ENCODE peak calls at places on chromosomes 11 and 22, in ten cellular contexts. One of them, this sample, is unnamed.

GRCh38 chr11:119087747-119088241 is 3.1 kb downstream of the HMBS start:
- DNase-seq in LoVo: no peak
- DNase-seq in activated CD8-positive, alpha-beta memory T cell treated with anti-CD3 and anti-CD28 coated beads, Interleukin-2, amount 10 ng/mL, durations not matched to agents 7 days and 5 days: no peak
- DNase-seq in activated naive CD8-positive, alpha-beta T cell treated with anti-CD3 and anti-CD28 coated beads, Interleukin-2, amount 10 ng/mL, durations not matched to agents 7 days and 5 days: no peak
- DNase-seq in pulmonary artery endothelial cell: no peak
- DNase-seq in NCI-H510A treated with DMSO at 0.1 percent for 48 hours: no peak
- DNase-seq in stomach: no peak
- DNase-seq in T-helper 2 cell: no peak
- DNase-seq in AG04450: no peak
- DNase-seq in iPS DF 6.9: no peak
- DNase-seq in this sample: no peak

GRCh38 chr11:118740892-118741291 is 50.1 kb downstream of the DDX6 start:
- DNase-seq in LoVo: no peak
- DNase-seq in activated CD8-positive, alpha-beta memory T cell treated with anti-CD3 and anti-CD28 coated beads, Interleukin-2, amount 10 ng/mL, durations not matched to agents 7 days and 5 days: no peak
- DNase-seq in activated naive CD8-positive, alpha-beta T cell treated with anti-CD3 and anti-CD28 coated beads, Interleukin-2, amount 10 ng/mL, durations not matched to agents 7 days and 5 days: no peak
- DNase-seq in pulmonary artery endothelial cell: no peak
- DNase-seq in NCI-H510A treated with DMSO at 0.1 percent for 48 hours: no peak
- DNase-seq in stomach: no peak
- DNase-seq in T-helper 2 cell: no peak
- DNase-seq in AG04450: no peak
- DNase-seq in iPS DF 6.9: no peak
- DNase-seq in this sample: no peak

GRCh38 chr11:64208796-64209562 is 2.5 kb downstream of the FERMT3 start:
- DNase-seq in LoVo: no peak
- DNase-seq in activated CD8-positive, alpha-beta memory T cell treated with anti-CD3 and anti-CD28 coated beads, Interleukin-2, amount 10 ng/mL, durations not matched to agents 7 days and 5 days: no peak
- DNase-seq in activated naive CD8-positive, alpha-beta T cell treated with anti-CD3 and anti-CD28 coated beads, Interleukin-2, amount 10 ng/mL, durations not matched to agents 7 days and 5 days: no peak
- DNase-seq in pulmonary artery endothelial cell: no peak
- DNase-seq in NCI-H510A treated with DMSO at 0.1 percent for 48 hours: no peak
- DNase-seq in stomach: no peak
- DNase-seq in T-helper 2 cell: no peak
- DNase-seq in AG04450: no peak
- DNase-seq in iPS DF 6.9: no peak
- DNase-seq in this sample: no peak

GRCh38 chr11:134224710-134225662 is 515 bp downstream of the VPS26B start:
- DNase-seq in LoVo: peak
- DNase-seq in activated CD8-positive, alpha-beta memory T cell treated with anti-CD3 and anti-CD28 coated beads, Interleukin-2, amount 10 ng/mL, durations not matched to agents 7 days and 5 days: peak
- DNase-seq in activated naive CD8-positive, alpha-beta T cell treated with anti-CD3 and anti-CD28 coated beads, Interleukin-2, amount 10 ng/mL, durations not matched to agents 7 days and 5 days: peak
- DNase-seq in pulmonary artery endothelial cell: no peak
- DNase-seq in NCI-H510A treated with DMSO at 0.1 percent for 48 hours: peak
- DNase-seq in stomach: peak
- DNase-seq in T-helper 2 cell: peak
- DNase-seq in AG04450: no peak
- DNase-seq in iPS DF 6.9: no peak
- DNase-seq in this sample: no peak

GRCh38 chr22:37824674-37825641 is 1.8 kb downstream of the GALR3 start:
- DNase-seq in LoVo: no peak
- DNase-seq in activated CD8-positive, alpha-beta memory T cell treated with anti-CD3 and anti-CD28 coated beads, Interleukin-2, amount 10 ng/mL, durations not matched to agents 7 days and 5 days: no peak
- DNase-seq in activated naive CD8-positive, alpha-beta T cell treated with anti-CD3 and anti-CD28 coated beads, Interleukin-2, amount 10 ng/mL, durations not matched to agents 7 days and 5 days: peak
- DNase-seq in pulmonary artery endothelial cell: no peak
- DNase-seq in NCI-H510A treated with DMSO at 0.1 percent for 48 hours: no peak
- DNase-seq in stomach: no peak
- DNase-seq in T-helper 2 cell: no peak
- DNase-seq in AG04450: no peak
- DNase-seq in iPS DF 6.9: no peak
- DNase-seq in this sample: no peak

GRCh38 chr22:44441401-44442185 is 56.4 kb downstream of the RTL6 start:
- DNase-seq in LoVo: no peak
- DNase-seq in activated CD8-positive, alpha-beta memory T cell treated with anti-CD3 and anti-CD28 coated beads, Interleukin-2, amount 10 ng/mL, durations not matched to agents 7 days and 5 days: no peak
- DNase-seq in activated naive CD8-positive, alpha-beta T cell treated with anti-CD3 and anti-CD28 coated beads, Interleukin-2, amount 10 ng/mL, durations not matched to agents 7 days and 5 days: no peak
- DNase-seq in pulmonary artery endothelial cell: no peak
- DNase-seq in NCI-H510A treated with DMSO at 0.1 percent for 48 hours: no peak
- DNase-seq in stomach: no peak
- DNase-seq in T-helper 2 cell: no peak
- DNase-seq in AG04450: no peak
- DNase-seq in iPS DF 6.9: no peak
- DNase-seq in this sample: no peak

GRCh38 chr22:20064545-20065262 is 15.3 kb upstream of the DGCR8 start:
- DNase-seq in LoVo: no peak
- DNase-seq in activated CD8-positive, alpha-beta memory T cell treated with anti-CD3 and anti-CD28 coated beads, Interleukin-2, amount 10 ng/mL, durations not matched to agents 7 days and 5 days: no peak
- DNase-seq in activated naive CD8-positive, alpha-beta T cell treated with anti-CD3 and anti-CD28 coated beads, Interleukin-2, amount 10 ng/mL, durations not matched to agents 7 days and 5 days: no peak
- DNase-seq in pulmonary artery endothelial cell: no peak
- DNase-seq in NCI-H510A treated with DMSO at 0.1 percent for 48 hours: no peak
- DNase-seq in stomach: no peak
- DNase-seq in T-helper 2 cell: no peak
- DNase-seq in AG04450: no peak
- DNase-seq in iPS DF 6.9: no peak
- DNase-seq in this sample: no peak

GRCh38 chr11:44817207-44817944 is 90.6 kb downstream of the TSPAN18 start:
- DNase-seq in LoVo: no peak
- DNase-seq in activated CD8-positive, alpha-beta memory T cell treated with anti-CD3 and anti-CD28 coated beads, Interleukin-2, amount 10 ng/mL, durations not matched to agents 7 days and 5 days: no peak
- DNase-seq in activated naive CD8-positive, alpha-beta T cell treated with anti-CD3 and anti-CD28 coated beads, Interleukin-2, amount 10 ng/mL, durations not matched to agents 7 days and 5 days: no peak
- DNase-seq in pulmonary artery endothelial cell: no peak
- DNase-seq in NCI-H510A treated with DMSO at 0.1 percent for 48 hours: no peak
- DNase-seq in stomach: no peak
- DNase-seq in T-helper 2 cell: no peak
- DNase-seq in AG04450: no peak
- DNase-seq in iPS DF 6.9: no peak
- DNase-seq in this sample: no peak

This sample was measured in SK-N-MC.